ENCODE peak calls at places on chromosomes 2 and 18, in six cellular contexts. Z is heart right ventricle; Y is adipocyte; T is CD4-positive, alpha-beta memory T cell; S is naive thymus-derived CD4-positive, alpha-beta T cell; D is thoracic aorta. K is an unnamed sample. For H3K27me3, the result is how much of the 10 kb centered on the place peaks cover.

GRCh38 chr2:198712485-198712884 is 745.3 kb downstream of the SATB2 start:
- DNase-seq in Z (no peak), Y (no peak), T (no peak), S (no peak), D (no peak), K (no peak)

GRCh38 chr2:145631561-145631960 is 1111.6 kb upstream of the ZEB2 start:
- DNase-seq in Z (no peak), Y (peak), T (no peak), S (no peak), D (no peak), K (no peak)

GRCh38 chr2:113840463-113840975 is 49.4 kb upstream of the ACTR3 start:
- DNase-seq in Z (no peak), Y (no peak), T (no peak), S (no peak), D (no peak), K (no peak)

GRCh38 chr2:85887566-85888019 is 1.2 kb downstream of the ST3GAL5 start:
- DNase-seq in Z (peak), Y (peak), T (peak), S (peak), D (no peak), K (peak)

GRCh38 chr2:73839653-73840411 is 11.1 kb downstream of the STAMBP start:
- DNase-seq in Z (no peak), Y (no peak), T (no peak), S (no peak), D (no peak), K (no peak)

GRCh38 chr2:165193178-165193777 is 10.6 kb downstream of the SCN3A start:
- DNase-seq in Z (no peak), Y (no peak), T (no peak), S (no peak), D (no peak), K (no peak)

GRCh38 chr2:28360742-28361293 is 31.8 kb upstream of the FOSL2 start:
- DNase-seq in Z (peak), Y (peak), T (no peak), S (no peak), D (no peak), K (no peak)

GRCh38 chr2:46066116-46066515 is 231.1 kb upstream of the EPAS1 start:
- DNase-seq in Z (no peak), Y (no peak), T (no peak), S (no peak), D (no peak), K (no peak)

GRCh38 chr2:231633259-231633976 is 40.8 kb downstream of the TEX44 start:
- DNase-seq in Z (no peak), Y (no peak), T (no peak), S (no peak), D (no peak), K (no peak)

GRCh38 chr2:65417509-65418085 is 14.8 kb downstream of the SPRED2 start:
- DNase-seq in Z (no peak), Y (no peak), T (no peak), S (no peak), D (no peak), K (no peak)

GRCh38 chr2:16478817-16479216 is 186.8 kb downstream of the CYRIA start:
- DNase-seq in Z (no peak), Y (no peak), T (no peak), S (no peak), D (no peak), K (no peak)

GRCh38 chr2:237254369-237254861 is 159.5 kb downstream of the COL6A3 start:
- DNase-seq in Z (no peak), Y (peak), T (no peak), S (no peak), D (no peak), K (no peak)

GRCh38 chr2:122692400-122693083 is 937.1 kb downstream of the TSN start:
- DNase-seq in Z (no peak), Y (no peak), T (no peak), S (no peak), D (no peak), K (no peak)

GRCh38 chr2:37068671-37069070 is 15.5 kb downstream of the HEATR5B start:
- DNase-seq in Z (no peak), Y (no peak), T (no peak), S (no peak), D (no peak), K (no peak)

GRCh38 chr2:127515383-127515915 is 10.8 kb downstream of the IWS1 start:
- DNase-seq in Z (no peak), Y (no peak), T (no peak), S (no peak), D (no peak), K (no peak)

GRCh38 chr2:101328474-101329007 is 20.0 kb upstream of the RNF149 start:
- DNase-seq in Z (no peak), Y (no peak), T (peak), S (peak), D (no peak), K (peak)

GRCh38 chr2:23135481-23136100 is 249.4 kb upstream of the KLHL29 start:
- DNase-seq in Z (peak), Y (no peak), T (no peak), S (no peak), D (peak), K (peak)

GRCh38 chr2:239778042-239778811 is 246.9 kb downstream of the NDUFA10 start:
- DNase-seq in Z (no peak), Y (no peak), T (no peak), S (no peak), D (no peak), K (no peak)

GRCh38 chr18:55458456-55459238 is 129.3 kb downstream of the TCF4 start:
- DNase-seq in Z (no peak), Y (no peak), T (no peak), S (no peak), D (no peak), K (no peak)

GRCh38 chr2:157894694-157895450 is 18.7 kb upstream of the ACVR1 start:
- DNase-seq in Z (no peak), Y (peak), T (no peak), S (no peak), D (no peak), K (no peak)

GRCh38 chr18:11995445-11996189 is 14.3 kb downstream of the IMPA2 start:
- DNase-seq in Z (peak), Y (peak), T (peak), S (peak), D (peak), K (peak)

GRCh38 chr2:157420771-157421323 is 23.0 kb downstream of the CYTIP start:
- DNase-seq in Z (no peak), Y (peak), T (no peak), S (no peak), D (no peak), K (no peak)

GRCh38 chr2:37689751-37690150 is 18.3 kb upstream of the CDC42EP3 start:
- DNase-seq in Z (no peak), Y (no peak), T (no peak), S (no peak), D (no peak), K (no peak)

GRCh38 chr18:9506046-9506792 is 30.9 kb downstream of the RALBP1 start:
- DNase-seq in Z (no peak), Y (peak), T (no peak), S (no peak), D (no peak), K (no peak)

GRCh38 chr2:215695876-215696275 is 260.0 kb upstream of the FN1 start:
- DNase-seq in Z (no peak), Y (no peak), T (no peak), S (no peak), D (no peak), K (no peak)

GRCh38 chr2:55862673-55863390 is 60.8 kb downstream of the EFEMP1 start:
- DNase-seq in Z (no peak), Y (peak), T (no peak), S (no peak), D (peak), K (peak)

GRCh38 chr2:222307138-222307756 is 8.4 kb upstream of the PAX3 start:
- DNase-seq in Z (no peak), Y (no peak), T (no peak), S (no peak), D (no peak), K (no peak)
- H3K27me3 ChIP-seq in Z (half or more), Y (half or more), T (half or more), S (under half), D (under half), K (under half)

DNA sequence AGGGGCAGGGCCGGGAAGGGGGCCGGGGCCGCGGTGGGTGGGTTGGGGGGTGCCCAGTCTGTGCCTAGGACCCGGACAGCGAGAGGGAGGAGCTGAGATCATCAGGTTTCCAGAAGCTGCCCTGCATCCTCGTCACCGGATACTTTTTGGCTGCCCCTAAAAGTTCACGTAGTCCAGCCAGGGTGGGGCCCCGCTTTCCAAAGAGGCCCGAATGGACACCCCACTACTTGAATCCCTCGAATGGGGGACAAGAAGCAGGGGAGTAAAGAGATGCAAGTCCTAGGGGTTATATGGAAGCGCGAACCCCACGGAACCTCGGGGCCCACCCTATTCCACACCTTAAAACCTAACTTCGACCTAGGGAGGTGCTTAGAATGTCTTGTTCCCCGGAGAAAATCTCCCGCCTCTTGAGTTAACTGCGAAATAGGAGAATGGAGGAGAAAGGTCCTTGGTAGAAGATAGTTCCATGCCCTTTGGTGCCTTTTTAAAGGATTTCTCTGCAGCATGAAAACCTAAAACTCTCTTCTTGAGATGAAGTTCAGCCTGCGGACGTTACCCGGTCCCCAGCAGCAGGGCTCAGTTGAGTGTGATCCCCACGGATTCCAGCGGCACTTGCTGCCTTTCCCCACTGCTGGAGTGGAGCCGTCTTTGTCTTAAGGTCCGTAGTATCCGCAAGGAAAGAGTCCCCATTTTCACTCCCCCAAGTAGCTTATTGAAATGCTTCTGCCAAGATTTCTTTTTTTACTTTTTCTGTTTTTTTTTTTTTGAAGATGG is 2.1 kb upstream of the RNF152 start:
- DNase-seq in Z (no peak), Y (no peak), T (no peak), S (no peak), D (no peak), K (no peak)
- H3K27me3 ChIP-seq in Z (under half), Y (under half), T (under half), S (under half), D (under half), K (under half)

GRCh38 chr2:10826625-10827024 is 14.0 kb upstream of the PDIA6 start:
- DNase-seq in Z (no peak), Y (no peak), T (no peak), S (no peak), D (no peak), K (no peak)
- H3K27me3 ChIP-seq in Z (under half), Y (half or more), T (under half), S (under half), D (under half), K (under half)

GRCh38 chr2:88199912-88200682 is 30.0 kb downstream of the THNSL2 start:
- DNase-seq in Z (peak), Y (peak), T (peak), S (peak), D (no peak), K (peak)
- H3K27me3 ChIP-seq in Z (under half), Y (under half), T (under half), S (under half), D (under half), K (under half)

GRCh38 chr18:45528712-45529336 is 86.5 kb upstream of the SLC14A2 start:
- DNase-seq in Z (no peak), Y (no peak), T (no peak), S (no peak), D (no peak), K (no peak)
- H3K27me3 ChIP-seq in Z (under half), Y (under half), T (under half), S (under half), D (under half), K (under half)

GRCh38 chr2:227161947-227162346 is 2.1 kb downstream of the COL4A4 start:
- DNase-seq in Z (no peak), Y (no peak), T (no peak), S (no peak), D (no peak), K (no peak)
- H3K27me3 ChIP-seq in Z (under half), Y (under half), T (under half), S (under half), D (under half), K (under half)

GRCh38 chr2:110997646-110998045 is 123.1 kb upstream of the BCL2L11 start:
- DNase-seq in Z (no peak), Y (no peak), T (no peak), S (no peak), D (no peak), K (no peak)
- H3K27me3 ChIP-seq in Z (under half), Y (under half), T (under half), S (under half), D (under half), K (under half)

GRCh38 chr2:24453379-24454073 is 37.5 kb upstream of the NCOA1 start:
- DNase-seq in Z (no peak), Y (no peak), T (no peak), S (no peak), D (no peak), K (no peak)

GRCh38 chr2:24454258-24454657 is 36.8 kb upstream of the NCOA1 start:
- DNase-seq in Z (no peak), Y (peak), T (no peak), S (no peak), D (no peak), K (no peak)

GRCh38 chr2:24459224-24459799 is 31.7 kb upstream of the NCOA1 start:
- DNase-seq in Z (no peak), Y (no peak), T (no peak), S (no peak), D (no peak), K (no peak)

GRCh38 chr2:24457730-24458129 is 33.3 kb upstream of the NCOA1 start:
- DNase-seq in Z (no peak), Y (no peak), T (no peak), S (no peak), D (no peak), K (no peak)

GRCh38 chr2:24456610-24457556 is 34.2 kb upstream of the NCOA1 start:
- DNase-seq in Z (peak), Y (peak), T (no peak), S (no peak), D (peak), K (peak)
- H3K27me3 ChIP-seq in Z (under half), Y (under half), T (under half), S (under half), D (under half), K (under half)

DNA sequence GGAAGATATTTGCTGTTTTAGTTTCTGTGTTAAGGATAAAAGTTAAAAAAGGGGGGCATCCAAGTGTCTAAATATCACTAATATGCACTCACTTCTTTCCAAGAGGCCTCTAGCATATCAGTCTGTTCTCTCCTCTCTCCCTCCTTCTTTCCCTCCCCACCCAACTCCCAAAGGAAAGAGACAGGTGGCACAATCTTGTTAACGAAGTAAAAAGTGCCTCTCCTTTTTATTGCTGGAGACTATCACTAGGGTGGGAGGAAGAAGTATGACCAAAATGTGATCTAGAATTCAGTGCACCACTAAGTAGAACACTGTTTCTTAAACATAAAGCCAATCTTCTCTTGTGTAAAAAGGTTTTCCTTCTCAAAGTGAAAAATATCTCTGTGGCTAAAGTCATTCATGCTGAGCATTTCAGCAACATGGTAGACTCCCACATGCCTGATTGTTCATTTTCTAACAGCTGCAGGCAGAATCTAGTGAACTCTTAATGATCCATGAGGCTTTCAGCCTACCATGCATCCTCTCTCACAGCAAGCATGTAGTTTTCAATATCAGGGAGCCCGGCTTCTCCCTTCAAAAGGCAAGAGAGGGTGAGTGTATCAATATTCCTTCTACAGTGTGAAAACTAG is 39.5 kb downstream of the RNU4ATAC start:
- DNase-seq in Z (no peak), Y (no peak), T (no peak), S (no peak), D (no peak), K (no peak)
- H3K27me3 ChIP-seq in Z (under half), Y (under half), T (under half), S (under half), D (under half), K (under half)

GRCh38 chr2:186424265-186424664 is 61.8 kb upstream of the ZC3H15 start:
- DNase-seq in Z (no peak), Y (no peak), T (no peak), S (no peak), D (no peak), K (no peak)

GRCh38 chr2:186427970-186428369 is 58.1 kb upstream of the ZC3H15 start:
- DNase-seq in Z (no peak), Y (peak), T (no peak), S (no peak), D (no peak), K (no peak)

GRCh38 chr2:186426153-186427016 is 59.7 kb upstream of the ZC3H15 start:
- DNase-seq in Z (no peak), Y (no peak), T (peak), S (peak), D (no peak), K (no peak)

GRCh38 chr2:186422226-186422625 is 63.8 kb upstream of the ZC3H15 start:
- DNase-seq in Z (no peak), Y (peak), T (no peak), S (no peak), D (peak), K (peak)

DNA sequence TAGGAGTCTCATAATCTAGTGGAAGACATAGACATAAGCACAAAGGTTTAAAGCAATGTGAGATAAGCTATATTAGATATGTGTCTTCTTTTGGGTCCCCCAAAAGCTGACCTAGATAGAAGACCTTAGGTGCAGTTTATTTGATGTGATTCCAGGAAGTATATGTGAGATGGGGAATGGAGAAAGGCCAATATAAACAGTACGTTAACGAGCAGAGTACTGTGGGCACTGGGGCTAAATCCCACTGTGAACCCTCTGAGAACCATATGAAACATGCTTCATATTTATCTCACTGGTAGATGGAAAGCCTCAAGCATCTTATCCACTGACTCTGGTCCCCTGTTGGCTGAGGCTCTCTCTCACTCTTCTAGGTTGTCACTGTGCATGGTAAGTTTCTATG is 62.6 kb upstream of the ZC3H15 start:
- DNase-seq in Z (no peak), Y (no peak), T (no peak), S (no peak), D (no peak), K (no peak)
- H3K27me3 ChIP-seq in Z (under half), Y (under half), T (under half), S (under half), D (under half), K (under half)